ENCODE peak calls at places on chromosome 6, in six cellular contexts. Y, P, W, R, J and S are unnamed samples.

GRCh38 chr6:12785301-12785700 is 68.7 kb downstream of the PHACTR1 start:
- DNase-seq in Y (no peak), P (no peak), W (no peak), R (no peak), J (no peak), S (no peak)

GRCh38 chr6:101462576-101462975 is 69.1 kb downstream of the GRIK2 start:
- DNase-seq in Y (no peak), P (no peak), W (no peak), R (no peak), J (no peak), S (no peak)

GRCh38 chr6:137763861-137764260 is 103.2 kb upstream of the TNFAIP3 start:
- DNase-seq in Y (no peak), P (no peak), W (no peak), R (no peak), J (no peak), S (no peak)

GRCh38 chr6:85464722-85465150 is 14.9 kb downstream of the NT5E start:
- DNase-seq in Y (no peak), P (no peak), W (no peak), R (no peak), J (peak), S (no peak)

GRCh38 chr6:109379706-109380105 is 2.6 kb downstream of the CD164 start:
- DNase-seq in Y (no peak), P (no peak), W (no peak), R (no peak), J (no peak), S (no peak)

GRCh38 chr6:119647309-119647708 is 297.7 kb upstream of the MAN1A1 start:
- DNase-seq in Y (no peak), P (no peak), W (no peak), R (no peak), J (no peak), S (no peak)

GRCh38 chr6:150363733-150364132 is 5.1 kb upstream of the IYD start:
- DNase-seq in Y (no peak), P (no peak), W (no peak), R (no peak), J (no peak), S (no peak)

GRCh38 chr6:47061631-47062300 is 19.6 kb upstream of the ADGRF1 start:
- DNase-seq in Y (no peak), P (no peak), W (no peak), R (no peak), J (no peak), S (no peak)

GRCh38 chr6:115750946-115751345 is 309.7 kb downstream of the FRK start:
- DNase-seq in Y (no peak), P (no peak), W (no peak), R (no peak), J (no peak), S (no peak)